ENCODE peak calls at places on chromosome 16, in five cellular contexts. F is GM23338, L is neural progenitor cell, P is MM.1S, H is PC-3. Z is an unnamed sample.

GRCh38 chr16:87855852-87856715 is 13.2 kb downstream of the SLC7A5 start:
- DNase-seq in P (no peak), L (no peak), F (no peak), H (peak; percentile 80), Z (no peak)

GRCh38 chr16:31201511-31202401 is 804 bp downstream of the PYCARD start:
- DNase-seq in P (peak; percentile 25), L (peak; percentile 20), H (no peak), F (peak; percentile 79), Z (peak; percentile 45)

GRCh38 chr16:29646947-29647346 is 16.1 kb upstream of the SPN start:
- DNase-seq in F (no peak), H (no peak), P (no peak), L (no peak), Z (no peak)

GRCh38 chr16:68695575-68695974 is 41.5 kb upstream of the CDH1 start:
- DNase-seq in F (no peak), L (no peak), P (no peak), H (no peak), Z (no peak)

GRCh38 chr16:88782454-88783390 is 2.3 kb downstream of the PIEZO1 start:
- DNase-seq in P (no peak), H (peak; percentile 86), F (no peak), L (no peak), Z (peak; percentile 96)

GRCh38 chr16:68445458-68445857 is 2.9 kb downstream of the SMPD3 start:
- DNase-seq in F (peak; percentile 94), H (peak; percentile 68), P (peak; percentile 78), L (peak; percentile 90), Z (peak; percentile 63)

GRCh38 chr16:77963185-77964044 is 58.9 kb upstream of the CLEC3A start:
- DNase-seq in P (no peak), F (peak; percentile 93), L (peak; percentile 35), H (no peak), Z (no peak)

GRCh38 chr16:79811541-79811940 is 211.0 kb upstream of the MAF start:
- DNase-seq in L (no peak), F (no peak), P (no peak), H (no peak), Z (no peak)

GRCh38 chr16:61871837-61872777 is 164.1 kb downstream of the CDH8 start:
- DNase-seq in H (no peak), L (peak; percentile 7), F (peak; percentile 75), P (no peak), Z (no peak)

GRCh38 chr16:80591071-80591935 is 50.5 kb downstream of the DYNLRB2 start:
- DNase-seq in L (no peak), P (no peak), H (no peak), F (no peak), Z (no peak)

GRCh38 chr16:10504404-10504885 is 76.0 kb downstream of the EMP2 start:
- DNase-seq in H (no peak), P (no peak), F (peak; percentile 61), L (peak; percentile 13), Z (no peak)

GRCh38 chr16:11089504-11090124 is 145.2 kb downstream of the CLEC16A start:
- DNase-seq in P (no peak), F (no peak), H (no peak), L (no peak), Z (peak; percentile 32)

GRCh38 chr16:78362736-78363135 is 263.3 kb downstream of the WWOX start:
- DNase-seq in H (no peak), L (no peak), P (no peak), F (no peak), Z (no peak)

GRCh38 chr16:56360117-56361008 is 65.0 kb downstream of the AMFR start:
- DNase-seq in L (no peak), P (no peak), H (no peak), F (no peak), Z (no peak)

GRCh38 chr16:88649924-88650748 is 717 bp downstream of the CYBA start:
- DNase-seq in P (peak; percentile 26), F (peak; percentile 64), H (no peak), L (peak; percentile 71), Z (peak; percentile 67)

GRCh38 chr16:574021-574760 is 4.4 kb downstream of the PIGQ start:
- DNase-seq in H (no peak), F (no peak), P (no peak), L (no peak), Z (no peak)

GRCh38 chr16:282944-283744 is at the start of gene PDIA2:
- DNase-seq in P (no peak), F (no peak), H (no peak), L (no peak), Z (no peak)

GRCh38 chr16:75081179-75081859 is 35.3 kb downstream of the LDHD start:
- DNase-seq in P (no peak), H (no peak), L (no peak), F (no peak), Z (no peak)

GRCh38 chr16:89918453-89919347 is at the start of gene MC1R:
- DNase-seq in F (peak; percentile 71), P (peak; percentile 19), H (no peak), L (peak; percentile 62), Z (peak; percentile 68)

GRCh38 chr16:2228161-2228824 is 4.9 kb downstream of the E4F1 start:
- DNase-seq in H (no peak), P (no peak), F (no peak), L (no peak), Z (no peak)

GRCh38 chr16:15790458-15790857 is 66.4 kb downstream of the MYH11 start:
- DNase-seq in F (no peak), H (no peak), L (no peak), P (no peak), Z (no peak)

GRCh38 chr16:87382023-87382785 is 1.4 kb downstream of the FBXO31 start:
- DNase-seq in L (no peak), F (no peak), H (no peak), P (no peak), Z (peak; percentile 40)

GRCh38 chr16:71986131-71986530 is 14.1 kb downstream of the PKD1L3 start:
- DNase-seq in F (no peak), L (no peak), H (no peak), P (no peak), Z (no peak)

GRCh38 chr16:88084881-88085280 is 133.6 kb downstream of the BANP start:
- DNase-seq in L (no peak), F (no peak), H (no peak), P (no peak), Z (peak; percentile 76)

GRCh38 chr16:89656435-89657121 is 930 bp downstream of the CHMP1A start:
- DNase-seq in L (peak; percentile 41), F (no peak), P (no peak), H (no peak), Z (no peak)

GRCh38 chr16:68790130-68790761 is 53.1 kb upstream of the TANGO6 start:
- DNase-seq in P (no peak), F (peak; percentile 52), L (peak; percentile 20), H (peak; percentile 85), Z (peak; percentile 78)

GRCh38 chr16:89300311-89300975 is 82.9 kb downstream of the ZNF778 start:
- DNase-seq in F (no peak), L (no peak), P (no peak), H (no peak), Z (no peak)

DNA sequence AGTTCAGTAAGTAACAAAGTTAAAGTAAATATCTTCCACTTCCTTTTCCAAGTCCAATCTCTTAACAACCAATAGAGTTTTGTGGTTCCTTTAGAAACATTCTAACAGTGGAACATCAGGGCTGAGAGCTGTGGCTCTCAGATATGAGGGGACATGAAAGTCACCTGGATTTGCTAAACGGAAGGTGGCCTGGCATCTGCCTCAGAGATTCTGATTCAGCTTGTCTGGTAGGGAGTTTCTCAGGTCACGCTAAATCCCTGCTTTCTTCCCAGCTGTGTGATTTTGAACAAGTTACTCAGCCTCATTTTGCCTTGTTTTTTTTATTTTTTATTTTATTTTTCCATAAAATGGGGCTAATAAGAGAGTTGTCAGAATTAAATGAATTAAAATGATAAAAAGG is 411.0 kb upstream of the CDH11 start:
- DNase-seq in F (no peak), P (no peak), H (no peak), L (no peak), Z (no peak)
- TF ChIP-seq EZH2phosphoT487 in F (no peak), P (no peak), H (no peak), L (no peak), Z (no peak)

GRCh38 chr16:17374668-17375255 is 96.0 kb downstream of the XYLT1 start:
- DNase-seq in L (no peak), F (no peak), H (no peak), P (no peak), Z (no peak)

GRCh38 chr16:17380613-17381012 is 90.1 kb downstream of the XYLT1 start:
- DNase-seq in H (no peak), F (no peak), P (no peak), L (no peak), Z (peak; percentile 67)

GRCh38 chr16:17379121-17379571 is 91.6 kb downstream of the XYLT1 start:
- DNase-seq in F (no peak), H (no peak), L (no peak), P (no peak), Z (peak; percentile 70)

GRCh38 chr16:17375388-17376304 is 95.1 kb downstream of the XYLT1 start:
- DNase-seq in H (no peak), F (no peak), P (no peak), L (no peak), Z (no peak)

GRCh38 chr16:17377360-17378324 is 93.1 kb downstream of the XYLT1 start:
- DNase-seq in L (peak; percentile 84), P (peak; percentile 81), H (no peak), F (no peak), Z (peak; percentile 50)
- H3K27ac ChIP-seq in L (no peak overlapping the region), P (peak overlapping the region; percentile 93), H (no peak overlapping the region), F (peak overlapping the region; percentile 36), Z (no peak overlapping the region)

GRCh38 chr16:85114909-85115567 is 2.8 kb upstream of the CIBAR2 start:
- DNase-seq in L (peak; percentile 84), F (peak; percentile 95), H (peak; percentile 87), P (peak; percentile 54), Z (peak; percentile 83)

GRCh38 chr16:85113168-85113733 is 979 bp upstream of the CIBAR2 start:
- DNase-seq in P (no peak), L (no peak), H (no peak), F (no peak), Z (no peak)

GRCh38 chr16:85111184-85111583 is 1.1 kb downstream of the CIBAR2 start:
- DNase-seq in L (no peak), H (no peak), P (no peak), F (no peak), Z (no peak)

GRCh38 chr16:85112364-85112763 is at the start of gene CIBAR2:
- DNase-seq in F (no peak), H (no peak), L (peak; percentile 76), P (no peak), Z (no peak)

GRCh38 chr16:85113913-85114312 is 1.6 kb upstream of the CIBAR2 start:
- DNase-seq in F (no peak), H (no peak), P (no peak), L (no peak), Z (no peak)
- H3F3A ChIP-seq in F (no peaks in the 10 kb centered on the region), H (no peaks in the 10 kb centered on the region), P (no peaks in the 10 kb centered on the region), L (peaks cover 12% of the 10 kb centered on the region), Z (peaks cover 5% of the 10 kb centered on the region)

GRCh38 chr16:20676867-20677266 is 20.6 kb downstream of the ACSM1 start:
- DNase-seq in P (no peak), H (no peak), F (no peak), L (no peak), Z (no peak)

GRCh38 chr16:20674684-20675487 is 22.6 kb downstream of the ACSM1 start:
- DNase-seq in H (no peak), L (peak; percentile 18), P (no peak), F (peak; percentile 37), Z (no peak)

GRCh38 chr16:20676268-20676828 is 21.1 kb downstream of the ACSM1 start:
- DNase-seq in L (no peak), P (no peak), H (no peak), F (no peak), Z (no peak)

GRCh38 chr16:20673882-20674683 is 23.4 kb downstream of the ACSM1 start:
- DNase-seq in P (no peak), H (no peak), L (no peak), F (no peak), Z (no peak)

GRCh38 chr16:20675488-20676267 is 21.8 kb downstream of the ACSM1 start:
- DNase-seq in P (no peak), L (peak; percentile 15), H (peak; percentile 54), F (peak; percentile 96), Z (peak; percentile 10)
- TF ChIP-seq EZH2phosphoT487 in P (no peak), L (no peak), H (no peak), F (no peak), Z (no peak)

Z was measured in GM23248.